ENCODE peak calls at places on chromosomes 7 and 10, in seven cellular contexts. One of them, this sample, is unnamed. For H3K79me1, the result is how much of the 10 kb centered on the place peaks cover.

GRCh38 chr7:88291401-88292173 is 15.1 kb downstream of the STEAP4 start:
- DNase-seq in IMR-90: peak
- DNase-seq in H9: no peak
- DNase-seq in neuronal stem cell: no peak
- DNase-seq in mesenchymal stem cell: no peak
- DNase-seq in mesendoderm: no peak
- DNase-seq in H1: no peak
- DNase-seq in this sample: peak

GRCh38 chr10:69375307-69376151 is 41.2 kb downstream of the TACR2 start:
- DNase-seq in IMR-90: no peak
- DNase-seq in H9: peak
- DNase-seq in neuronal stem cell: peak
- DNase-seq in mesenchymal stem cell: no peak
- DNase-seq in mesendoderm: peak
- DNase-seq in H1: peak
- DNase-seq in this sample: no peak

GRCh38 chr10:130453036-130453720 is 317.0 kb downstream of the GLRX3 start:
- DNase-seq in IMR-90: no peak
- DNase-seq in H9: peak
- DNase-seq in neuronal stem cell: no peak
- DNase-seq in mesenchymal stem cell: no peak
- DNase-seq in mesendoderm: no peak
- DNase-seq in H1: no peak
- DNase-seq in this sample: no peak

GRCh38 chr7:42495251-42495650 is 258.2 kb upstream of the GLI3 start:
- DNase-seq in IMR-90: no peak
- DNase-seq in H9: no peak
- DNase-seq in neuronal stem cell: no peak
- DNase-seq in mesenchymal stem cell: peak
- DNase-seq in mesendoderm: no peak
- DNase-seq in H1: no peak
- DNase-seq in this sample: no peak

GRCh38 chr10:15334650-15335323 is 36.3 kb downstream of the FAM171A1 start:
- DNase-seq in IMR-90: no peak
- DNase-seq in H9: no peak
- DNase-seq in neuronal stem cell: no peak
- DNase-seq in mesenchymal stem cell: no peak
- DNase-seq in mesendoderm: no peak
- DNase-seq in H1: no peak
- DNase-seq in this sample: no peak

GRCh38 chr7:158350166-158350900 is 237.3 kb downstream of the PTPRN2 start:
- DNase-seq in IMR-90: no peak
- DNase-seq in H9: peak
- DNase-seq in neuronal stem cell: no peak
- DNase-seq in mesenchymal stem cell: no peak
- DNase-seq in mesendoderm: no peak
- DNase-seq in H1: no peak
- DNase-seq in this sample: no peak

GRCh38 chr10:31942892-31943291 is 14.3 kb upstream of the ARHGAP12 start:
- DNase-seq in IMR-90: no peak
- DNase-seq in H9: no peak
- DNase-seq in neuronal stem cell: no peak
- DNase-seq in mesenchymal stem cell: no peak
- DNase-seq in mesendoderm: no peak
- DNase-seq in H1: no peak
- DNase-seq in this sample: no peak

GRCh38 chr10:115947104-115947503 is 325.9 kb downstream of the GFRA1 start:
- DNase-seq in IMR-90: peak
- DNase-seq in H9: no peak
- DNase-seq in neuronal stem cell: no peak
- DNase-seq in mesenchymal stem cell: no peak
- DNase-seq in mesendoderm: peak
- DNase-seq in H1: no peak
- DNase-seq in this sample: no peak

GRCh38 chr10:23157239-23157661 is 34.9 kb upstream of the PTF1A start:
- DNase-seq in IMR-90: no peak
- DNase-seq in H9: no peak
- DNase-seq in neuronal stem cell: no peak
- DNase-seq in mesenchymal stem cell: no peak
- DNase-seq in mesendoderm: no peak
- DNase-seq in H1: no peak
- DNase-seq in this sample: no peak

GRCh38 chr7:64590971-64591370 is 28.1 kb upstream of the ZNF680 start:
- DNase-seq in IMR-90: no peak
- DNase-seq in H9: no peak
- DNase-seq in neuronal stem cell: no peak
- DNase-seq in mesenchymal stem cell: no peak
- DNase-seq in mesendoderm: no peak
- DNase-seq in H1: no peak
- DNase-seq in this sample: no peak

GRCh38 chr10:131762789-131763696 is 137.8 kb upstream of the PPP2R2D start:
- DNase-seq in IMR-90: no peak
- DNase-seq in H9: no peak
- DNase-seq in neuronal stem cell: no peak
- DNase-seq in mesenchymal stem cell: no peak
- DNase-seq in mesendoderm: no peak
- DNase-seq in H1: no peak
- DNase-seq in this sample: no peak

GRCh38 chr10:4129866-4130455 is 345.0 kb upstream of the KLF6 start:
- DNase-seq in IMR-90: no peak
- DNase-seq in H9: no peak
- DNase-seq in neuronal stem cell: no peak
- DNase-seq in mesenchymal stem cell: no peak
- DNase-seq in mesendoderm: no peak
- DNase-seq in H1: no peak
- DNase-seq in this sample: no peak

GRCh38 chr10:132910901-132911711 is 31.3 kb downstream of the CFAP46 start:
- DNase-seq in IMR-90: no peak
- DNase-seq in H9: no peak
- DNase-seq in neuronal stem cell: no peak
- DNase-seq in mesenchymal stem cell: no peak
- DNase-seq in mesendoderm: no peak
- DNase-seq in H1: no peak
- DNase-seq in this sample: no peak

GRCh38 chr7:107332488-107333269 is 137.2 kb upstream of the GPR22 start:
- DNase-seq in IMR-90: no peak
- DNase-seq in H9: no peak
- DNase-seq in neuronal stem cell: no peak
- DNase-seq in mesenchymal stem cell: no peak
- DNase-seq in mesendoderm: no peak
- DNase-seq in H1: no peak
- DNase-seq in this sample: no peak

GRCh38 chr7:4753610-4754432 is 21.6 kb upstream of the AP5Z1 start:
- DNase-seq in IMR-90: peak
- DNase-seq in H9: peak
- DNase-seq in neuronal stem cell: peak
- DNase-seq in mesenchymal stem cell: peak
- DNase-seq in mesendoderm: peak
- DNase-seq in H1: peak
- DNase-seq in this sample: peak

GRCh38 chr10:29590598-29591415 is 44.0 kb downstream of the SVIL start:
- DNase-seq in IMR-90: peak
- DNase-seq in H9: no peak
- DNase-seq in neuronal stem cell: peak
- DNase-seq in mesenchymal stem cell: peak
- DNase-seq in mesendoderm: peak
- DNase-seq in H1: no peak
- DNase-seq in this sample: no peak

GRCh38 chr10:104417629-104418292 is 64.1 kb downstream of the CFAP58 start:
- DNase-seq in IMR-90: no peak
- DNase-seq in H9: no peak
- DNase-seq in neuronal stem cell: no peak
- DNase-seq in mesenchymal stem cell: no peak
- DNase-seq in mesendoderm: no peak
- DNase-seq in H1: no peak
- DNase-seq in this sample: no peak

GRCh38 chr7:77576856-77577255 is 39.8 kb downstream of the PTPN12 start:
- DNase-seq in IMR-90: no peak
- DNase-seq in H9: no peak
- DNase-seq in neuronal stem cell: no peak
- DNase-seq in mesenchymal stem cell: no peak
- DNase-seq in mesendoderm: no peak
- DNase-seq in H1: no peak
- DNase-seq in this sample: no peak

GRCh38 chr7:2065516-2065915 is 167.2 kb downstream of the MAD1L1 start:
- DNase-seq in IMR-90: no peak
- DNase-seq in H9: no peak
- DNase-seq in neuronal stem cell: no peak
- DNase-seq in mesenchymal stem cell: no peak
- DNase-seq in mesendoderm: no peak
- DNase-seq in H1: no peak
- DNase-seq in this sample: no peak

GRCh38 chr7:105622114-105622731 is 40.9 kb upstream of the EFCAB10 start:
- DNase-seq in IMR-90: no peak
- DNase-seq in H9: no peak
- DNase-seq in neuronal stem cell: no peak
- DNase-seq in mesenchymal stem cell: no peak
- DNase-seq in mesendoderm: no peak
- DNase-seq in H1: no peak
- DNase-seq in this sample: no peak

GRCh38 chr7:105617280-105618015 is 36.2 kb upstream of the EFCAB10 start:
- DNase-seq in IMR-90: no peak
- DNase-seq in H9: no peak
- DNase-seq in neuronal stem cell: no peak
- DNase-seq in mesenchymal stem cell: no peak
- DNase-seq in mesendoderm: no peak
- DNase-seq in H1: no peak
- DNase-seq in this sample: no peak

GRCh38 chr7:105621617-105622016 is 40.3 kb upstream of the EFCAB10 start:
- DNase-seq in IMR-90: peak
- DNase-seq in H9: peak
- DNase-seq in neuronal stem cell: no peak
- DNase-seq in mesenchymal stem cell: no peak
- DNase-seq in mesendoderm: no peak
- DNase-seq in H1: no peak
- DNase-seq in this sample: no peak

GRCh38 chr7:105618016-105618296 is 36.7 kb upstream of the EFCAB10 start:
- DNase-seq in IMR-90: no peak
- DNase-seq in H9: no peak
- DNase-seq in neuronal stem cell: no peak
- DNase-seq in mesenchymal stem cell: no peak
- DNase-seq in mesendoderm: no peak
- DNase-seq in H1: no peak
- DNase-seq in this sample: no peak

GRCh38 chr7:105619590-105619989 is 38.3 kb upstream of the EFCAB10 start:
- DNase-seq in IMR-90: no peak
- DNase-seq in H9: peak
- DNase-seq in neuronal stem cell: no peak
- DNase-seq in mesenchymal stem cell: no peak
- DNase-seq in mesendoderm: no peak
- DNase-seq in H1: no peak
- DNase-seq in this sample: no peak
- H3K79me1 ChIP-seq in IMR-90: under half
- H3K79me1 ChIP-seq in H9: under half
- H3K79me1 ChIP-seq in neuronal stem cell: under half
- H3K79me1 ChIP-seq in mesenchymal stem cell: under half
- H3K79me1 ChIP-seq in mesendoderm: under half
- H3K79me1 ChIP-seq in H1: under half
- H3K79me1 ChIP-seq in this sample: under half

DNA sequence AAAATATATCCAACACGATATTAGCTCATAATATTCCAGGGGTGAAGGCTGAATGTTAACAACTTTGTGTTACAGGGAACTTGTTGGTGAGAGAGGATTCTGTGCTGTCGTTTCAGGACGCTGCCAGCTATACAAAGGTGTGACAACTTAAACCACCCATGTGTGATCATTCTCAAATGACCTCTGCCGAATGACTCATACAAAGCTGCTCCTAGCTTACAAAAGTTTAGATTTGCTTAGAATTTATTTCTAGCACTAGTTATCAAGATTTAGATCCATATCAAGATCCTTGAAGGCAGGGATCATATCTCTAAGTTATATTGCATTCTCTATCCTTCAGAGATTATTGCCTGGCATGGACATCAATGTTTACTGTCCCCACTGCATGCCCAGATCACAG is 65.3 kb downstream of the COBL start:
- DNase-seq in IMR-90: no peak
- DNase-seq in H9: no peak
- DNase-seq in neuronal stem cell: no peak
- DNase-seq in mesenchymal stem cell: no peak
- DNase-seq in mesendoderm: no peak
- DNase-seq in H1: no peak
- DNase-seq in this sample: peak
- H3K23ac ChIP-seq in IMR-90: no peak
- H3K23ac ChIP-seq in H9: no peak
- H3K23ac ChIP-seq in neuronal stem cell: no peak
- H3K23ac ChIP-seq in mesenchymal stem cell: no peak
- H3K23ac ChIP-seq in mesendoderm: no peak
- H3K23ac ChIP-seq in H1: no peak
- H3K23ac ChIP-seq in this sample: no peak

DNA sequence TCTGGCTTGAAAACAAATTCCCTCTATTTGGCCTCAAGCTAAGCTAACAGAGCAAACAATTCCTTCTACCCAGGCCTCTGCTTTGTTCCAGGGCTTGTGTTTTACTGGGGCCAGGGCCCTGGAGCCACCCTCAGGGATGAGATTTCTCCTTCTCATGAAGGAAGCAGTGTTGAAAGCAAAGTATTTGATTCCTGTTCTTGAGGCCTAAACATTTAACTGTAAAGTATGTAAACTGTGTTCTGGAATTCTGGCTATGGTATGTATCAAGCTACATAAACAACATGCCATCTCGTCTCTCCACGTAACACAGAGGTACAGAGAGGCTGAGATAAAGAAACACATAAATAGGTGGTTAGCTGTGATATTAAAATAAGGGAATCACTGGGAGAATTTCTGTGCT is 81.8 kb downstream of the HERPUD2 start:
- DNase-seq in IMR-90: peak
- DNase-seq in H9: no peak
- DNase-seq in neuronal stem cell: no peak
- DNase-seq in mesenchymal stem cell: peak
- DNase-seq in mesendoderm: no peak
- DNase-seq in H1: no peak
- DNase-seq in this sample: peak
- H3K79me1 ChIP-seq in IMR-90: under half
- H3K79me1 ChIP-seq in H9: under half
- H3K79me1 ChIP-seq in neuronal stem cell: under half
- H3K79me1 ChIP-seq in mesenchymal stem cell: under half
- H3K79me1 ChIP-seq in mesendoderm: under half
- H3K79me1 ChIP-seq in H1: under half
- H3K79me1 ChIP-seq in this sample: under half

DNA sequence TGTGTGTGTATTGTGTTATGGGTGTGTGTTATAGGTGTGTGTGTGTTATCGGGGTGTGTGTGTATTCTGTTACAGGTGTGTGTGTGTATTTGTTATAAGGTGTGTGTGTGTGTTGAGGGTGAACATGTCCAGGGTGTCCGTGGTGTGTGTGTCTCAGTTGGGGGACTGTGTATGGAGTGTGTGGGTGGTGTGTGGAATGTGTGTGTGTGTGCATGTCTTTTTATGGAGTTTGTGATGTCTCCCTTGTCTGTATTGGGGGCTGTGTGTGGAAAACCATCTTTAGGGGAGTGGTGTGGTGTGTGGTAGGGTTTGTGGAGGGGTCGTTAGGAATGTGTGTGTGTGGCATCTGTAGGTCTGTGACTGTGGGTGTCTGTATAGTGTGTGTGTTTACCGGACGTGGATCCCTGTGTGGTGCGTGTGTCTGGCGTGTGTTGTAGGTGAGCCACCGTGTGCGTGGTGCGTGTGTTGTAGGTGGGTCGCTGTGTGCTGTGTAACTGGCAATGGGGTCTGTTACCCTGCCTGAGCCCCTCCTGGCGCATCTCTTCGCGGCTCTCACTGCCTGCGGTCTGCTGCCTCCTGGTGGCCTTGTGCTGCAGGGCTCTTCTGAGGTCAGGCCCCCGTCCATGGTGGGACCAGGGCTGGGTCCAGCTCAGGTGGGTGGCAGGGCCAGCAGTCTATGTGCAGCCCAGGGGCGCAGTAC is 61.7 kb downstream of the PALD1 start:
- DNase-seq in IMR-90: no peak
- DNase-seq in H9: peak
- DNase-seq in neuronal stem cell: no peak
- DNase-seq in mesenchymal stem cell: peak
- DNase-seq in mesendoderm: peak
- DNase-seq in H1: no peak
- DNase-seq in this sample: no peak
- H3K23ac ChIP-seq in IMR-90: no peak
- H3K23ac ChIP-seq in H9: no peak
- H3K23ac ChIP-seq in neuronal stem cell: peak
- H3K23ac ChIP-seq in mesenchymal stem cell: no peak
- H3K23ac ChIP-seq in mesendoderm: no peak
- H3K23ac ChIP-seq in H1: no peak
- H3K23ac ChIP-seq in this sample: no peak

This sample was measured in trophoblast cell.